ENCODE peak calls at places on chromosomes 2 and 18, in four cellular contexts. U is right cardiac atrium; F is CD4-positive, alpha-beta memory T cell; V is mammary epithelial cell. O is an unnamed sample.

GRCh38 chr2:216691210-216691741 is 4.1 kb downstream of the IGFBP5 start:
- DNase-seq in U (peak; percentile 90), F (peak; percentile 12), V (peak; percentile 58), O (peak; percentile 88)

GRCh38 chr2:3585239-3586109 is 9.4 kb upstream of the COLEC11 start:
- DNase-seq in U (peak; percentile 77), F (no peak), V (no peak), O (peak; percentile 73)

GRCh38 chr2:66836851-66837250 is 401.9 kb downstream of the MEIS1 start:
- DNase-seq in U (no peak), F (no peak), V (no peak), O (no peak)

GRCh38 chr18:76670564-76671288 is 151.6 kb upstream of the ZNF236 start:
- DNase-seq in U (no peak), F (no peak), V (no peak), O (no peak)

GRCh38 chr2:199228887-199229819 is 228.6 kb downstream of the SATB2 start:
- DNase-seq in U (no peak), F (no peak), V (peak; percentile 99), O (no peak)

GRCh38 chr2:240929364-240930095 is 23.4 kb downstream of the CROCC2 start:
- DNase-seq in U (no peak), F (no peak), V (no peak), O (no peak)

GRCh38 chr2:9570182-9571060 is 14.8 kb upstream of the ADAM17 start:
- DNase-seq in U (no peak), F (no peak), V (no peak), O (no peak)

GRCh38 chr2:182077451-182078142 is 91.9 kb downstream of the PPP1R1C start:
- DNase-seq in U (peak; percentile 18), F (peak; percentile 2), V (peak; percentile 64), O (peak; percentile 17)

GRCh38 chr2:26059542-26059941 is 25.7 kb downstream of the RAB10 start:
- DNase-seq in U (no peak), F (no peak), V (no peak), O (no peak)

GRCh38 chr2:30358822-30359221 is 88.2 kb upstream of the LCLAT1 start:
- DNase-seq in U (no peak), F (no peak), V (no peak), O (no peak)

GRCh38 chr18:2237706-2238105 is 333.6 kb downstream of the METTL4 start:
- DNase-seq in U (no peak), F (no peak), V (no peak), O (no peak)

GRCh38 chr18:47754311-47755101 is 176.0 kb downstream of the SMAD2 start:
- DNase-seq in U (no peak), F (peak; percentile 7), V (peak; percentile 8), O (no peak)

GRCh38 chr2:191333911-191334357 is 88.7 kb downstream of the MYO1B start:
- DNase-seq in U (no peak), F (no peak), V (peak; percentile 65), O (no peak)

GRCh38 chr18:47997338-47997780 is 66.9 kb upstream of the SMAD2 start:
- DNase-seq in U (no peak), F (no peak), V (no peak), O (no peak)

GRCh38 chr2:206958236-206958635 is 18.9 kb downstream of the CPO start:
- DNase-seq in U (no peak), F (no peak), V (no peak), O (no peak)

GRCh38 chr2:26471766-26472706 is 5.9 kb downstream of the OTOF start:
- DNase-seq in U (no peak), F (no peak), V (no peak), O (no peak)

GRCh38 chr2:3244486-3244885 is 133.1 kb downstream of the EIPR1 start:
- DNase-seq in U (no peak), F (no peak), V (no peak), O (no peak)

DNA sequence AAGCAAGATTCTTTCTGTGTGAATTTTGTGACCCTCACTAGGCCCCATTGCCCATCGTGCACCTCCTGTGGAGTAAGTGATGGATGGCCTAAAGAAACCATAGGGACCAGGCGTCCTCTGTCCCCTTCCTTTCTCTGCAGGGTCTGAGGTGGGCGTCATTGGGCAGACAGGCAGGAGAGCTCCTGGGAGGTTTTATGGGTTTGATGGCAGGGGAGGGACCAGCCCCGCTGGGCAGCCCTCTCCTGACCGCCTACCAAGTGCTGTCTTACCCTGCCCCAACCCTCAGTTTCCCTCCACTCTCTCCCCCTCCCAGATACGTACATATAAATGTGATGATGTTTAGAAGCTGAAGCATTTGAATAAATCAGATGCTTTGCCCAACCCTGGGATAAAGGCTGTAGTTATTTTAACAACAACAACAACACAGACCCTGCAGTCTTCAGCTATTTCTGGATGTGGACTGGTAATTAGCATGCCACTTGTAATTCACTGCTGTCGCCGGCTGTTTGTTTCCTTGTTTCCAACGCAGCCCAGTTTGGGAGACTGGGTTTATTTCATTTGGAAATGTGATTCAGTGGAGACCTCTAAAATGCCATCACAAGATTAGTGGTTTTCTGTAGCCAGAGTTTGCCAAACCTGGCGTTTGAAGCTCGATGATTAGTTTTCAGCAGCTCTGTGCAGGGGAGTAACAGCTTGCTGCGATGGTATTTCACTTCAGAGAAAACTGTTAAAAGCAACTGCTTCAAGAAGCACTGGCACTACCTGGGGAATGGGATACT is 83.3 kb downstream of the LDLRAD4 start:
- DNase-seq in U (no peak), F (no peak), V (no peak), O (no peak)
- H3K4me1 ChIP-seq in U (peaks cover 10% of the 10 kb centered on the region), F (no peaks in the 10 kb centered on the region), V (no peaks in the 10 kb centered on the region), O (peaks cover 55% of the 10 kb centered on the region)

DNA sequence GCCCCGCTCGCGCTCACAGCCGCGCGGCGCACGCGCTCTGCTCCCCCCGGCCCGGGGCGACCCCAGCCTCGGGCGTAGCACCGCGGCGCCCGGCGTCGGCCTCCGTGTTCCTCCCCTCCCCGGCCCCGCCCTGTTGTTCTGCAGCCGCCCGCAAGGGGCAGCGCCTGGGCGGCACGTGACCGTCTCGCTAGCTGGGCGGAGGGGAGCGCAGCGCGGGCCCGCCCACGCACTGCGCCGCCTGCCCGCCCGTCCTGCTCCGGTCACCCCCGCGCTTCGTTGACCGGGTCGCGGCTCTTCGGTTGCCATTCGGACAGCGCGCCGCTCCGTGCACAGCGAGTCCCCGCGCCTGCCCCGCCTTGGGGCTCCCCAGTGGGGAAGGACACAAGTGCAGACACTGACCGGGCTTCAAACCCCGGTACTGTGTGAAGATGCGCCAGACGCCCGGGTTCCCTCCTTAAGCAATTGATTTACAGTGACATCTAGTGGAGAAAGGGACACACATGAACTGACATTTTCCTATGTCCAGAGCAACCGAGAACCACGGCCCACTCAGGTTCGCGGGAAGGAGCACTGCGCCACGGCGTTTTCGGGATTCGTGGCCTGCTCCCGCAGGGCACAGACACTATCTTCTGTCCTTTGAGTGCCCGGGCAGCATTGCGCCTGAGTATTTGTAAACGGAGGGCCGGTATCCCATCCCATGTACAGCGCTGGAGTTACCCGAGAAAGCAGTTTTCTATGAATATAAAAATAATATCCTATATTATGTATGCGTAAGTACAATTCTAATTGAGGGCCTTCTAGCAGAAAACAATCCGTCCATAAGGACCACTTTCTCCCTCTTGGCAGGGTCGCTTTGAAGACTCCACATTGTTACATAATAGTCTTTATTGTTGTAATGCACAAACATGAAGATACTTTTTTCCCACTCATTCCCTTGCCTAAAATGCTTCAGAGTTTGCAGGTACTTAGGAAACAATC is 560 bp upstream of the REV1 start:
- DNase-seq in U (peak; percentile 95), F (peak; percentile 95), V (peak; percentile 93), O (peak; percentile 90)
- H3K27ac ChIP-seq in U (peak overlapping the region; percentile 96), F (peak overlapping the region; percentile 69), V (peak overlapping the region; percentile 65), O (peak overlapping the region; percentile 99)

DNA sequence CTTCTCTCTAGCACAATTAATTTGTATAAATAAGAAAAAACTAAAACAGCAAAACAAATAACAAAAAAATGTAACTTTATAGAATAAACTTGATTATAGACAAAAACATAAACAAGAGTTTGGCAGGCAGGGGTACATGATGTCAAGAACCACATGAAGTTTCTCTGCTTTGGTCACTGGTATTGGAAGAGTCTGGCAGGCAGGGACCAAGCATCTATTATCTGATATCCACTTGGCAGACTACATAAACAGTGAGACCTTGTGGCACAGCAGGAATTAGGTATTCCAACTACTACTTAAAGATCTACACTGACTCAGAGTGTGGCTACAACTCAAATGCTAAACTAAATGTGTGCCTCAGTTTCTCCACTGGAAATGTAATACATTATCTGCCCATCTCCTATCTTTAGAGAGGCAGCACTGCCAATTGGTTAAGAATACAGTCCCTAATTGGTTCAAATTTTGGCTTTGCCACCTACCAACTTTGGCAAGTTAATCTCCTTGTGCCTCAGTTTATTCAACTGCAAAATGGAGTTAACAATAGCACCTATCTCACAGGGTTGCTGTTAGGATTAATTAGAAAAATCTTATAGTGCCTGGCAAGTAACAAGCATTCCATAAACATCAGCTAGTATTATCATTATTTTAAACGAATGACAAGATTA is 2.7 kb downstream of the MAP4K3 start:
- DNase-seq in U (no peak), F (no peak), V (no peak), O (no peak)
- H3K4me1 ChIP-seq in U (peaks cover 4% of the 10 kb centered on the region), F (peaks cover 56% of the 10 kb centered on the region), V (peaks cover 47% of the 10 kb centered on the region), O (peaks cover 93% of the 10 kb centered on the region)

GRCh38 chr2:46575467-46575866 is 96.1 kb downstream of the TMEM247 start:
- DNase-seq in U (no peak), F (no peak), V (no peak), O (no peak)
- H3K27ac ChIP-seq in U (no peak overlapping the region), F (no peak overlapping the region), V (no peak overlapping the region), O (peak overlapping the region; percentile 87)

GRCh38 chr2:113906647-113907046 is 16.8 kb downstream of the ACTR3 start:
- DNase-seq in U (no peak), F (no peak), V (no peak), O (no peak)

GRCh38 chr2:113896791-113897190 is 6.9 kb downstream of the ACTR3 start:
- DNase-seq in U (no peak), F (no peak), V (no peak), O (no peak)

GRCh38 chr2:113907297-113907696 is 17.4 kb downstream of the ACTR3 start:
- DNase-seq in U (no peak), F (no peak), V (no peak), O (no peak)

GRCh38 chr2:113899166-113899565 is 9.3 kb downstream of the ACTR3 start:
- DNase-seq in U (no peak), F (no peak), V (no peak), O (no peak)

DNA sequence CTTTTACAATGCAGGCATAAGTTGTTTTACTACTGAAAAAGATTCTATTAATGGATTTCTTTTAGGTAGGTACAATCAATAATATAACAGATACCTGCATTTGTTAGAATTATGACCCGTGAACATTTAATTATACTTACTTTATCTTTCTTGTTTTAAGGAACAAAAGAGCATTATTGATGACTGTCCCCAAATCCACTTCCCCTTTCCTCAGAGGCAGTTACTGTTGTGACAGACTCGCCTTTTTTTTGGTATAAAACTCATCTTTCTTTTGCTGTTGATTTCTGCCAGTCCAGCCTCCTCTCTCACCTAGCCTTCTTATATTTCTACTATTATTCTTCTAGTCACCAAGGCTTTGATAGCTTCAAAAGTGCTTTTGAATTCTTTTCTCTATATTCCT is 12.1 kb downstream of the ACTR3 start:
- DNase-seq in U (no peak), F (no peak), V (no peak), O (no peak)
- H3K4me1 ChIP-seq in U (peaks cover 4% of the 10 kb centered on the region), F (peaks cover 100% of the 10 kb centered on the region), V (peaks cover 4% of the 10 kb centered on the region), O (peaks cover 75% of the 10 kb centered on the region)

GRCh38 chr18:62399306-62399705 is 74.2 kb downstream of the TNFRSF11A start:
- DNase-seq in U (no peak), F (no peak), V (no peak), O (no peak)

GRCh38 chr18:62400916-62401315 is 75.8 kb downstream of the TNFRSF11A start:
- DNase-seq in U (no peak), F (no peak), V (no peak), O (no peak)

GRCh38 chr18:62398291-62398690 is 73.2 kb downstream of the TNFRSF11A start:
- DNase-seq in U (no peak), F (no peak), V (no peak), O (no peak)

GRCh38 chr18:62402342-62402948 is 77.3 kb downstream of the TNFRSF11A start:
- DNase-seq in U (no peak), F (no peak), V (no peak), O (no peak)

GRCh38 chr18:62399781-62400308 is 74.7 kb downstream of the TNFRSF11A start:
- DNase-seq in U (no peak), F (no peak), V (peak; percentile 7), O (no peak)
- H3K27ac ChIP-seq in U (no peak overlapping the region), F (no peak overlapping the region), V (no peak overlapping the region), O (no peak overlapping the region)

O was measured in left ventricle myocardium inferior.